ENCODE peak calls at places on chromosomes 2 and 18, in six cellular contexts. F, T, B, H, K and S are unnamed samples.

GRCh38 chr18:13011719-13012118 is 20.6 kb downstream of the CEP192 start:
- DNase-seq in F (no peak), T (no peak), B (no peak), H (no peak), K (no peak), S (no peak)

GRCh38 chr18:67513285-67513684 is 3.2 kb downstream of the DSEL start:
- DNase-seq in F (no peak), T (no peak), B (no peak), H (no peak), K (no peak), S (no peak)

GRCh38 chr2:99988567-99988966 is 153.8 kb downstream of the AFF3 start:
- DNase-seq in F (no peak), T (no peak), B (no peak), H (no peak), K (no peak), S (no peak)

GRCh38 chr2:143217512-143218136 is 88.4 kb downstream of the ARHGAP15 start:
- DNase-seq in F (no peak), T (no peak), B (no peak), H (no peak), K (no peak), S (no peak)

GRCh38 chr18:41075212-41075611 is 879.8 kb upstream of the PIK3C3 start:
- DNase-seq in F (no peak), T (no peak), B (no peak), H (no peak), K (no peak), S (no peak)

GRCh38 chr2:225429718-225430117 is 30.2 kb downstream of the NYAP2 start:
- DNase-seq in F (no peak), T (no peak), B (peak; percentile 83), H (no peak), K (peak; percentile 58), S (no peak)

GRCh38 chr2:19746611-19747309 is 155.0 kb downstream of the TTC32 start:
- DNase-seq in F (no peak), T (peak; percentile 67), B (peak; percentile 42), H (peak; percentile 19), K (peak; percentile 77), S (no peak)

GRCh38 chr18:76604642-76605240 is 109.7 kb upstream of the ZNF516 start:
- DNase-seq in F (no peak), T (no peak), B (no peak), H (no peak), K (no peak), S (no peak)

GRCh38 chr2:23359631-23360567 is 25.1 kb upstream of the KLHL29 start:
- DNase-seq in F (peak; percentile 5), T (no peak), B (no peak), H (no peak), K (no peak), S (no peak)

GRCh38 chr2:174840436-174840835 is 76.2 kb upstream of the CHRNA1 start:
- DNase-seq in F (no peak), T (no peak), B (no peak), H (no peak), K (no peak), S (no peak)

GRCh38 chr2:68643011-68643873 is at the start of gene PROKR1:
- DNase-seq in F (no peak), T (no peak), B (peak; percentile 36), H (peak; percentile 32), K (peak; percentile 78), S (peak; percentile 26)

GRCh38 chr18:61019902-61020301 is 313.3 kb upstream of the CDH20 start:
- DNase-seq in F (no peak), T (no peak), B (peak; percentile 17), H (no peak), K (peak; percentile 40), S (no peak)

GRCh38 chr2:178700922-178701342 is 106.3 kb downstream of the TTN start:
- DNase-seq in F (no peak), T (no peak), B (no peak), H (no peak), K (peak; percentile 30), S (no peak)

GRCh38 chr2:14634223-14634884 is 1.8 kb downstream of the LRATD1 start:
- DNase-seq in F (peak; percentile 25), T (peak; percentile 76), B (peak; percentile 86), H (peak; percentile 68), K (peak; percentile 94), S (no peak)

GRCh38 chr18:63150326-63150725 is 169.2 kb downstream of the BCL2 start:
- DNase-seq in F (no peak), T (no peak), B (no peak), H (no peak), K (no peak), S (no peak)
- TF ChIP-seq CTCF in F (no peak), T (no peak), B (no peak), H (no peak), K (no peak), S (no peak)

GRCh38 chr18:49859725-49860124 is 46.4 kb upstream of the ACAA2 start:
- DNase-seq in F (no peak), T (peak; percentile 45), B (no peak), H (no peak), K (no peak), S (no peak)
- TF ChIP-seq CTCF in F (no peak), T (no peak), B (no peak), H (no peak), K (no peak), S (no peak)

GRCh38 chr2:86081724-86082123 is 24.0 kb downstream of the POLR1A start:
- DNase-seq in F (no peak), T (no peak), B (no peak), H (no peak), K (no peak), S (no peak)

GRCh38 chr2:86082768-86083167 is 22.9 kb downstream of the POLR1A start:
- DNase-seq in F (no peak), T (no peak), B (no peak), H (no peak), K (no peak), S (no peak)

GRCh38 chr2:86079981-86080911 is 25.4 kb downstream of the POLR1A start:
- DNase-seq in F (peak; percentile 92), T (peak; percentile 86), B (peak; percentile 72), H (peak; percentile 85), K (peak; percentile 69), S (peak; percentile 62)

GRCh38 chr2:86074811-86075210 is 30.9 kb downstream of the POLR1A start:
- DNase-seq in F (no peak), T (no peak), B (no peak), H (no peak), K (no peak), S (no peak)

GRCh38 chr2:86078801-86079545 is 26.7 kb downstream of the POLR1A start:
- DNase-seq in F (peak; percentile 43), T (no peak), B (no peak), H (no peak), K (peak; percentile 31), S (no peak)
- TF ChIP-seq CTCF in F (peak; percentile 51), T (no peak), B (peak; percentile 37), H (peak; percentile 54), K (peak; percentile 63), S (no peak)

GRCh38 chr2:132668189-132668833 is 1.7 kb downstream of the LYPD1 start:
- DNase-seq in F (no peak), T (no peak), B (no peak), H (peak; percentile 51), K (peak; percentile 77), S (no peak)
- TF ChIP-seq CTCF in F (no peak), T (no peak), B (no peak), H (peak; percentile 58), K (peak; percentile 47), S (no peak)

GRCh38 chr2:854460-854859 is 96.2 kb upstream of the SNTG2 start:
- DNase-seq in F (no peak), T (peak; percentile 50), B (peak; percentile 43), H (peak; percentile 40), K (no peak), S (no peak)
- TF ChIP-seq CTCF in F (peak; percentile 32), T (no peak), B (peak; percentile 60), H (peak; percentile 71), K (peak; percentile 44), S (no peak)

GRCh38 chr2:105595536-105595935 is 149.2 kb upstream of the NCK2 start:
- DNase-seq in F (no peak), T (no peak), B (no peak), H (no peak), K (no peak), S (no peak)
- TF ChIP-seq CTCF in F (peak; percentile 14), T (no peak), B (no peak), H (no peak), K (no peak), S (no peak)

GRCh38 chr2:219553168-219553417 is 9.3 kb downstream of the TMEM198 start:
- DNase-seq in F (no peak), T (no peak), B (no peak), H (no peak), K (no peak), S (no peak)

GRCh38 chr2:219552382-219553167 is 8.7 kb downstream of the TMEM198 start:
- DNase-seq in F (peak; percentile 66), T (peak; percentile 92), B (peak; percentile 96), H (peak; percentile 93), K (peak; percentile 96), S (peak; percentile 72)

GRCh38 chr2:219553463-219553862 is 9.6 kb downstream of the TMEM198 start:
- DNase-seq in F (no peak), T (no peak), B (no peak), H (no peak), K (no peak), S (no peak)

GRCh38 chr2:219551412-219551811 is 7.6 kb downstream of the TMEM198 start:
- DNase-seq in F (no peak), T (no peak), B (peak; percentile 76), H (no peak), K (peak; percentile 86), S (no peak)

DNA sequence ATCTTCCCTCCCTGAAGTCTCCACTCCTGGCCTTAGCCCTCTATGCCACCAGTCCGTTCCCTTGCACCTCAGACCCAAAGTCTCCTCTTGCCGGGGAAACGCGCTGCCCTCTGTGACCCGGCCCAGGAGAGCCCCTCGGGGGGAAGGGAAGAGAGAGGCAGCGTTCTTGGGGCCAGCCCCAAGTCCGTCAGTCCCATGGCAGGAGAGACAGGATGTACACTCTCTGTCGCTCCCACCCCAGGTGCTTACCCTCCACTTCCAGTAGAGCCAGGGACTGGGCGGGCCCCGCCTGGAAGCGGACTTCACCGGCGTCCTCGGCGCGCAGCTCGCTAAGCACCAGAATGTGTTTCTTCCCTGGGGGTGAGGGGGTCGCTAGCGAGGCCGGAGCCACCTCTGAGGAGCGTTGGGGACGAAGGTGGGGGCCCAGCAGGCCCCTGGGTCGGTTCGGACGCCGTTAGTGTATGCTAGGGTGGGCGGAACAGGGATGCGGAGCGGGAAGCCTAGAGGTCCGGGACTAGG is 8.1 kb downstream of the TMEM198 start:
- DNase-seq in F (no peak), T (no peak), B (no peak), H (no peak), K (no peak), S (no peak)
- TF ChIP-seq CTCF in F (no peak), T (no peak), B (no peak), H (no peak), K (no peak), S (no peak)